ENCODE peak calls at places on chromosomes 12 and 14, in four cellular contexts. C is A549; Y is activated naive CD8-positive, alpha-beta T cell treated with anti-CD3 and anti-CD28 coated beads, Interleukin-2, amount 50 U/mL, for 24 hours; L is HEK293T. O is an unnamed sample.

GRCh38 chr14:22689186-22689585 is 45.0 kb upstream of the OR6J1 start:
- DNase-seq in Y (no peak), L (no peak), C (no peak), O (no peak)

GRCh38 chr14:68141531-68142088 is 322.0 kb downstream of the RAD51B start:
- DNase-seq in C (no peak), Y (no peak), L (no peak), O (no peak)

GRCh38 chr12:108547633-108548172 is 13.3 kb downstream of the SART3 start:
- DNase-seq in L (no peak), Y (no peak), C (no peak), O (no peak)

GRCh38 chr14:69259531-69260245 is at the start of gene GALNT16:
- DNase-seq in C (peak), Y (no peak), L (peak), O (no peak)

GRCh38 chr14:50961606-50962259 is 17.4 kb upstream of the PYGL start:
- DNase-seq in Y (no peak), L (no peak), C (peak), O (no peak)

GRCh38 chr14:104419865-104420458 is 159.6 kb upstream of the C14orf180 start:
- DNase-seq in Y (no peak), L (no peak), C (no peak), O (no peak)

GRCh38 chr12:80142640-80143039 is 43.3 kb downstream of the OTOGL start:
- DNase-seq in C (no peak), Y (no peak), L (no peak), O (no peak)

GRCh38 chr12:40375076-40375475 is 150.3 kb downstream of the LRRK2 start:
- DNase-seq in L (peak), Y (no peak), C (no peak), O (no peak)

GRCh38 chr14:95903616-95904107 is 27.0 kb downstream of the TUNAR start:
- DNase-seq in Y (no peak), L (no peak), C (no peak), O (no peak)

GRCh38 chr14:35340616-35341453 is 48.7 kb downstream of the PSMA6 start:
- DNase-seq in Y (no peak), L (no peak), C (no peak), O (no peak)

GRCh38 chr12:76206039-76206676 is 121.7 kb upstream of the NAP1L1 start:
- DNase-seq in L (no peak), C (no peak), Y (no peak), O (no peak)

GRCh38 chr14:89258728-89259273 is 158.2 kb downstream of the FOXN3 start:
- DNase-seq in C (no peak), L (no peak), Y (no peak), O (no peak)

GRCh38 chr14:96204151-96205058 is at the start of gene BDKRB2:
- DNase-seq in Y (peak), L (peak), C (peak), O (peak)

GRCh38 chr14:104680806-104681688 is 8.4 kb upstream of the INF2 start:
- DNase-seq in C (peak), Y (no peak), L (no peak), O (no peak)

GRCh38 chr12:43789941-43790340 is 16.2 kb downstream of the TWF1 start:
- DNase-seq in Y (no peak), C (no peak), L (no peak), O (no peak)

GRCh38 chr12:138898-139534 is 72.4 kb downstream of the IQSEC3 start:
- DNase-seq in C (no peak), Y (peak), L (no peak), O (peak)

GRCh38 chr12:103161582-103161981 is 204.1 kb downstream of the ASCL1 start:
- DNase-seq in L (no peak), Y (no peak), C (no peak), O (no peak)

GRCh38 chr12:94020335-94020734 is 128.0 kb upstream of the PLXNC1 start:
- DNase-seq in L (no peak), Y (no peak), C (no peak), O (no peak)

GRCh38 chr12:104583311-104583710 is 126.6 kb downstream of the CHST11 start:
- DNase-seq in L (no peak), Y (no peak), C (no peak), O (no peak)

GRCh38 chr12:122106891-122107660 is 28.5 kb downstream of the MLXIP start:
- DNase-seq in L (no peak), Y (no peak), C (no peak), O (no peak)

GRCh38 chr12:107200394-107200793 is 107.0 kb upstream of the CRY1 start:
- DNase-seq in Y (no peak), C (peak), L (no peak), O (no peak)

GRCh38 chr14:105627701-105628100 is 101.3 kb downstream of the TMEM121 start:
- DNase-seq in Y (no peak), C (no peak), L (no peak), O (no peak)